ENCODE peak calls at places on chromosomes 3 and 15, in ten cellular contexts. One of them, this sample, is unnamed. For H3K9me3, the result is how much of the 10 kb centered on the place peaks cover.

GRCh38 chr15:38535451-38536200 is 29.0 kb downstream of the RASGRP1 start:
- DNase-seq in colonic mucosa: no peak
- DNase-seq in PC-3: no peak
- DNase-seq in GM23248: peak
- DNase-seq in endothelial cell of umbilical vein: no peak
- DNase-seq in H1: no peak
- DNase-seq in NT2/D1: no peak
- DNase-seq in GM12878: no peak
- DNase-seq in neural progenitor cell: no peak
- DNase-seq in DND-41: no peak
- DNase-seq in this sample: peak

GRCh38 chr15:95559875-95560394 is 770.6 kb upstream of the NR2F2 start:
- DNase-seq in colonic mucosa: no peak
- DNase-seq in GM23248: peak
- DNase-seq in endothelial cell of umbilical vein: peak
- DNase-seq in DND-41: no peak
- DNase-seq in PC-3: peak
- DNase-seq in neural progenitor cell: no peak
- DNase-seq in NT2/D1: no peak
- DNase-seq in H1: no peak
- DNase-seq in GM12878: no peak
- DNase-seq in this sample: peak

GRCh38 chr3:49723301-49723630 is 485 bp downstream of the GMPPB start:
- DNase-seq in DND-41: peak
- DNase-seq in PC-3: peak
- DNase-seq in GM12878: no peak
- DNase-seq in colonic mucosa: peak
- DNase-seq in GM23248: peak
- DNase-seq in neural progenitor cell: peak
- DNase-seq in NT2/D1: no peak
- DNase-seq in endothelial cell of umbilical vein: no peak
- DNase-seq in H1: no peak
- DNase-seq in this sample: peak

GRCh38 chr3:172104471-172105072 is 65.2 kb downstream of the FNDC3B start:
- DNase-seq in NT2/D1: no peak
- DNase-seq in GM23248: no peak
- DNase-seq in GM12878: no peak
- DNase-seq in DND-41: no peak
- DNase-seq in endothelial cell of umbilical vein: peak
- DNase-seq in neural progenitor cell: peak
- DNase-seq in colonic mucosa: no peak
- DNase-seq in PC-3: no peak
- DNase-seq in H1: no peak
- DNase-seq in this sample: no peak

GRCh38 chr3:30135190-30135589 is 471.2 kb upstream of the TGFBR2 start:
- DNase-seq in endothelial cell of umbilical vein: no peak
- DNase-seq in NT2/D1: no peak
- DNase-seq in neural progenitor cell: no peak
- DNase-seq in H1: no peak
- DNase-seq in colonic mucosa: no peak
- DNase-seq in GM12878: no peak
- DNase-seq in DND-41: no peak
- DNase-seq in PC-3: peak
- DNase-seq in GM23248: no peak
- DNase-seq in this sample: no peak

GRCh38 chr3:184738982-184739381 is 27.1 kb upstream of the MAGEF1 start:
- DNase-seq in H1: no peak
- DNase-seq in DND-41: no peak
- DNase-seq in PC-3: no peak
- DNase-seq in GM12878: no peak
- DNase-seq in endothelial cell of umbilical vein: no peak
- DNase-seq in colonic mucosa: no peak
- DNase-seq in NT2/D1: no peak
- DNase-seq in GM23248: no peak
- DNase-seq in neural progenitor cell: no peak
- DNase-seq in this sample: no peak

GRCh38 chr3:52043750-52044149 is 12.6 kb downstream of the DUSP7 start:
- DNase-seq in DND-41: no peak
- DNase-seq in endothelial cell of umbilical vein: no peak
- DNase-seq in GM23248: no peak
- DNase-seq in colonic mucosa: no peak
- DNase-seq in PC-3: no peak
- DNase-seq in GM12878: no peak
- DNase-seq in NT2/D1: no peak
- DNase-seq in H1: no peak
- DNase-seq in neural progenitor cell: no peak
- DNase-seq in this sample: no peak

GRCh38 chr3:32469151-32469874 is 33.3 kb downstream of the CMTM6 start:
- DNase-seq in DND-41: no peak
- DNase-seq in H1: no peak
- DNase-seq in neural progenitor cell: no peak
- DNase-seq in GM12878: no peak
- DNase-seq in PC-3: peak
- DNase-seq in colonic mucosa: no peak
- DNase-seq in GM23248: peak
- DNase-seq in NT2/D1: no peak
- DNase-seq in endothelial cell of umbilical vein: no peak
- DNase-seq in this sample: no peak

GRCh38 chr3:133998691-133999241 is 31.0 kb downstream of the SLCO2A1 start:
- DNase-seq in H1: no peak
- DNase-seq in DND-41: no peak
- DNase-seq in colonic mucosa: no peak
- DNase-seq in endothelial cell of umbilical vein: no peak
- DNase-seq in PC-3: no peak
- DNase-seq in GM12878: no peak
- DNase-seq in NT2/D1: no peak
- DNase-seq in neural progenitor cell: no peak
- DNase-seq in GM23248: no peak
- DNase-seq in this sample: no peak

GRCh38 chr15:26439681-26440080 is 333.2 kb downstream of the GABRB3 start:
- DNase-seq in neural progenitor cell: no peak
- DNase-seq in endothelial cell of umbilical vein: no peak
- DNase-seq in DND-41: no peak
- DNase-seq in GM12878: no peak
- DNase-seq in GM23248: no peak
- DNase-seq in PC-3: no peak
- DNase-seq in H1: no peak
- DNase-seq in NT2/D1: no peak
- DNase-seq in colonic mucosa: no peak
- DNase-seq in this sample: no peak

GRCh38 chr15:26438718-26439117 is 334.1 kb downstream of the GABRB3 start:
- DNase-seq in H1: no peak
- DNase-seq in endothelial cell of umbilical vein: no peak
- DNase-seq in GM23248: no peak
- DNase-seq in colonic mucosa: no peak
- DNase-seq in DND-41: no peak
- DNase-seq in PC-3: no peak
- DNase-seq in GM12878: no peak
- DNase-seq in NT2/D1: no peak
- DNase-seq in neural progenitor cell: no peak
- DNase-seq in this sample: no peak

GRCh38 chr15:26443321-26443720 is 329.5 kb downstream of the GABRB3 start:
- DNase-seq in GM12878: no peak
- DNase-seq in PC-3: no peak
- DNase-seq in DND-41: no peak
- DNase-seq in GM23248: no peak
- DNase-seq in endothelial cell of umbilical vein: no peak
- DNase-seq in NT2/D1: no peak
- DNase-seq in neural progenitor cell: no peak
- DNase-seq in H1: no peak
- DNase-seq in colonic mucosa: no peak
- DNase-seq in this sample: no peak

GRCh38 chr15:26438316-26438715 is 334.6 kb downstream of the GABRB3 start:
- DNase-seq in PC-3: no peak
- DNase-seq in GM23248: no peak
- DNase-seq in colonic mucosa: no peak
- DNase-seq in neural progenitor cell: peak
- DNase-seq in DND-41: no peak
- DNase-seq in H1: no peak
- DNase-seq in endothelial cell of umbilical vein: no peak
- DNase-seq in GM12878: no peak
- DNase-seq in NT2/D1: no peak
- DNase-seq in this sample: no peak

DNA sequence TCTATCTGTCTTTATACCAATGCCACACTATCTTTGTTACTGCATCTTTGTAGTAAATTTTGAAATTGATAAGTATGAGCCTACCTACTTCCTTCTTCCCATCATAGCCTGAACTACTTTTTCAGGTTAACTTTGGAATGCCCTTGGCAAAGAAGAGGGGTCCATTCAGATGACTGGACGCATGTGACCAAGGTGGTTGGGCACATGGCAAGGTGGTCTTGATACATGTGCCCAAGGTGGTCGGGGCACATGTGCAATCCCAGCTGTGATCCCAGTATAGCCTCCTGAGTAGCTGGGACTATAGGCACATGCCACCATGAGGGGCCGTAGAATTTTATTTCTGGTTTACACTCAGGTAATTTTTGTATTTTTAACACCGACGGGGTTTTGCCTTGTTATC is 330.2 kb downstream of the GABRB3 start:
- DNase-seq in NT2/D1: no peak
- DNase-seq in H1: no peak
- DNase-seq in DND-41: no peak
- DNase-seq in PC-3: no peak
- DNase-seq in GM23248: no peak
- DNase-seq in GM12878: no peak
- DNase-seq in colonic mucosa: no peak
- DNase-seq in endothelial cell of umbilical vein: no peak
- DNase-seq in neural progenitor cell: no peak
- DNase-seq in this sample: no peak
- H3K9me3 ChIP-seq in NT2/D1: under half
- H3K9me3 ChIP-seq in H1: under half
- H3K9me3 ChIP-seq in DND-41: under half
- H3K9me3 ChIP-seq in PC-3: under half
- H3K9me3 ChIP-seq in GM23248: under half
- H3K9me3 ChIP-seq in GM12878: under half
- H3K9me3 ChIP-seq in colonic mucosa: under half
- H3K9me3 ChIP-seq in endothelial cell of umbilical vein: under half
- H3K9me3 ChIP-seq in neural progenitor cell: under half
- H3K9me3 ChIP-seq in this sample: under half

GRCh38 chr3:194142156-194142910 is 6.4 kb downstream of the HES1 start:
- DNase-seq in endothelial cell of umbilical vein: peak
- DNase-seq in PC-3: no peak
- DNase-seq in NT2/D1: no peak
- DNase-seq in colonic mucosa: peak
- DNase-seq in neural progenitor cell: peak
- DNase-seq in GM12878: no peak
- DNase-seq in DND-41: no peak
- DNase-seq in H1: no peak
- DNase-seq in GM23248: peak
- DNase-seq in this sample: no peak
- H3K9ac ChIP-seq in endothelial cell of umbilical vein: peak
- H3K9ac ChIP-seq in PC-3: peak
- H3K9ac ChIP-seq in NT2/D1: peak
- H3K9ac ChIP-seq in colonic mucosa: peak
- H3K9ac ChIP-seq in neural progenitor cell: no peak
- H3K9ac ChIP-seq in GM12878: peak
- H3K9ac ChIP-seq in DND-41: peak
- H3K9ac ChIP-seq in H1: peak
- H3K9ac ChIP-seq in GM23248: peak
- H3K9ac ChIP-seq in this sample: peak

DNA sequence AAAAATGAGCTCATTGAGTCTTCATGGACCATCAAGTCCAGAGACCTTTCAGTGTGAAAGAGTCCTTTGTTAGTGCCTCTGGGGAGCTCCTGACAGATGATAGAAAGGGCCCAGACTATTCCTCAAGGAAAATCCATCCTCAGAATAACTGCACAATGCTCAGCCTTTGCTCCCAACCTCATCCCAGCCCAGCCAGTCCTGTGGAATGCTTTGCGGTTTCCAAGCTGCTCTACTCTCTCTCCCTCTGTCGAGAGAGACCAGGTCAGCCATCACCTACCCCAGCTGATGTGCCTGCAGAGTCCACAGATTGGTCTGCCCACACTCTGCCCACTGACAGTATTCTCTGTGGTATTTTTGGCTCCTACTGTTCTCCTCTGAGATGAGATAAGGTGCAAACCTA is 406.2 kb downstream of the MFSD1 start:
- DNase-seq in neural progenitor cell: no peak
- DNase-seq in GM23248: no peak
- DNase-seq in NT2/D1: no peak
- DNase-seq in endothelial cell of umbilical vein: no peak
- DNase-seq in GM12878: no peak
- DNase-seq in DND-41: peak
- DNase-seq in H1: no peak
- DNase-seq in PC-3: no peak
- DNase-seq in colonic mucosa: no peak
- DNase-seq in this sample: no peak
- H3K4me3 ChIP-seq in neural progenitor cell: no peak
- H3K4me3 ChIP-seq in GM23248: no peak
- H3K4me3 ChIP-seq in NT2/D1: no peak
- H3K4me3 ChIP-seq in endothelial cell of umbilical vein: no peak
- H3K4me3 ChIP-seq in GM12878: no peak
- H3K4me3 ChIP-seq in DND-41: no peak
- H3K4me3 ChIP-seq in H1: no peak
- H3K4me3 ChIP-seq in PC-3: no peak
- H3K4me3 ChIP-seq in colonic mucosa: no peak
- H3K4me3 ChIP-seq in this sample: no peak

GRCh38 chr15:25089577-25089976 is 134.8 kb downstream of the SNRPN start:
- DNase-seq in DND-41: no peak
- DNase-seq in GM23248: no peak
- DNase-seq in NT2/D1: no peak
- DNase-seq in GM12878: no peak
- DNase-seq in neural progenitor cell: no peak
- DNase-seq in PC-3: no peak
- DNase-seq in endothelial cell of umbilical vein: no peak
- DNase-seq in H1: no peak
- DNase-seq in colonic mucosa: no peak
- DNase-seq in this sample: no peak
- H3K9me3 ChIP-seq in DND-41: under half
- H3K9me3 ChIP-seq in GM23248: under half
- H3K9me3 ChIP-seq in NT2/D1: under half
- H3K9me3 ChIP-seq in GM12878: under half
- H3K9me3 ChIP-seq in neural progenitor cell: under half
- H3K9me3 ChIP-seq in PC-3: under half
- H3K9me3 ChIP-seq in endothelial cell of umbilical vein: under half
- H3K9me3 ChIP-seq in H1: under half
- H3K9me3 ChIP-seq in colonic mucosa: under half
- H3K9me3 ChIP-seq in this sample: half or more

DNA sequence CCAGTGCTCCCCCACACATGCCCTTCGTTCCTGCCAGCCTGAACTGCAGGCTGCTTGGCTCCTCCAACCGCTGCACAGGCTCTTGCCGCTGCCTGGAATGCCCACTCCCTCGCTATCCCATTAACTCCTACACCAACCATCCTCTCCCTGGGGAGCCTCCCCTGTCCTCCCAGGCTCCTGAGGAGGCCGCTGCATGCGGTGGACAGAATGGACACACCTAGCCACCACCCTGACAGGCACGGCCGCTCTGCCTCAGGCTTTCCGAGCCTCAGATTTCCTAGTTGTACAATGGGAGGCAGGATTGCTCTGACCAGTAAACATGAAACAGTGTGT is 2.3 kb downstream of the PLXNB1 start:
- DNase-seq in GM12878: no peak
- DNase-seq in PC-3: no peak
- DNase-seq in NT2/D1: no peak
- DNase-seq in neural progenitor cell: no peak
- DNase-seq in colonic mucosa: peak
- DNase-seq in endothelial cell of umbilical vein: no peak
- DNase-seq in DND-41: no peak
- DNase-seq in H1: no peak
- DNase-seq in GM23248: no peak
- DNase-seq in this sample: peak
- H3K9ac ChIP-seq in GM12878: no peak
- H3K9ac ChIP-seq in PC-3: no peak
- H3K9ac ChIP-seq in NT2/D1: peak
- H3K9ac ChIP-seq in neural progenitor cell: peak
- H3K9ac ChIP-seq in colonic mucosa: peak
- H3K9ac ChIP-seq in endothelial cell of umbilical vein: no peak
- H3K9ac ChIP-seq in DND-41: no peak
- H3K9ac ChIP-seq in H1: peak
- H3K9ac ChIP-seq in GM23248: no peak
- H3K9ac ChIP-seq in this sample: peak

This sample was measured in adipocyte.